ENCODE peak calls at places on chromosome 5, in nine cellular contexts. W is SK-N-SH; I is small intestine; Z is SW 1271; J is GM23248; P is RPMI7951; X is GM04504; O is left cardiac atrium; H is activated CD4-positive, alpha-beta T cell treated with anti-CD3 and anti-CD28 coated beads, Interleukin-2, amount 50 U/mL, for 1 hour. Y is an unnamed sample.
A peak's percentile ranks its signal among the peaks of the same experiment; 100 is the strongest.

GRCh38 chr5:139181835-139182452 is 16.2 kb downstream of the SIL1 start:
- DNase-seq in W (no peak), I (peak; percentile 68), Z (no peak), J (peak; percentile 65), P (peak; percentile 57), X (peak; percentile 38), O (peak; percentile 31), H (no peak), Y (no peak)

GRCh38 chr5:142537938-142538337 is 148.0 kb downstream of the FGF1 start:
- DNase-seq in W (no peak), I (no peak), Z (no peak), J (peak; percentile 71), P (peak; percentile 47), X (no peak), O (no peak), H (no peak), Y (no peak)

GRCh38 chr5:67416133-67416937 is 219.7 kb upstream of the CD180 start:
- DNase-seq in W (no peak), I (no peak), Z (no peak), J (no peak), P (peak; percentile 82), X (no peak), O (no peak), H (no peak), Y (no peak)

GRCh38 chr5:43193171-43193951 is 1.3 kb downstream of the NIM1K start:
- DNase-seq in W (peak; percentile 69), I (no peak), Z (no peak), J (peak; percentile 99), P (peak; percentile 87), X (peak; percentile 84), O (peak; percentile 29), H (no peak), Y (peak; percentile 43)

GRCh38 chr5:180026320-180026719 is 45.2 kb downstream of the RNF130 start:
- DNase-seq in W (peak; percentile 57), I (peak; percentile 23), Z (peak; percentile 47), J (peak; percentile 20), P (peak; percentile 57), X (peak; percentile 3), O (no peak), H (no peak), Y (no peak)

GRCh38 chr5:62143268-62144229 is 162.5 kb upstream of the KIF2A start:
- DNase-seq in W (peak; percentile 24), I (peak; percentile 16), Z (no peak), J (peak; percentile 60), P (peak; percentile 26), X (no peak), O (no peak), H (no peak), Y (no peak)

GRCh38 chr5:20446121-20446520 is 458.1 kb upstream of the CDH18 start:
- DNase-seq in W (no peak), I (no peak), Z (no peak), J (no peak), P (no peak), X (no peak), O (no peak), H (no peak), Y (no peak)

GRCh38 chr5:181153814-181154213 is 6.4 kb downstream of the OR2V2 start:
- DNase-seq in W (no peak), I (no peak), Z (no peak), J (no peak), P (no peak), X (no peak), O (no peak), H (no peak), Y (no peak)

GRCh38 chr5:122492675-122493074 is 180.6 kb downstream of the SNCAIP start:
- DNase-seq in W (peak; percentile 15), I (no peak), Z (no peak), J (peak; percentile 24), P (peak; percentile 22), X (no peak), O (no peak), H (no peak), Y (no peak)

GRCh38 chr5:56054651-56055050 is 59.9 kb upstream of the IL6ST start:
- DNase-seq in W (no peak), I (no peak), Z (no peak), J (peak; percentile 52), P (no peak), X (no peak), O (no peak), H (no peak), Y (no peak)

GRCh38 chr5:127758884-127759283 is 55.7 kb downstream of the CCDC192 start:
- DNase-seq in W (no peak), I (peak; percentile 95), Z (no peak), J (peak; percentile 28), P (no peak), X (no peak), O (no peak), H (no peak), Y (no peak)

GRCh38 chr5:26761040-26761439 is 277.3 kb downstream of the CDH9 start:
- DNase-seq in W (no peak), I (no peak), Z (no peak), J (no peak), P (no peak), X (no peak), O (no peak), H (no peak), Y (no peak)

GRCh38 chr5:137507150-137507549 is 8.0 kb upstream of the SPOCK1 start:
- DNase-seq in W (no peak), I (no peak), Z (no peak), J (peak; percentile 54), P (no peak), X (no peak), O (no peak), H (no peak), Y (no peak)

GRCh38 chr5:43106290-43106638 is 14.4 kb upstream of the ZNF131 start:
- DNase-seq in W (no peak), I (no peak), Z (no peak), J (no peak), P (no peak), X (no peak), O (no peak), H (no peak), Y (no peak)

GRCh38 chr5:78361226-78361993 is 993 bp downstream of the SCAMP1 start:
- DNase-seq in W (peak; percentile 48), I (peak; percentile 79), Z (no peak), J (peak; percentile 71), P (peak; percentile 52), X (no peak), O (peak; percentile 62), H (no peak), Y (peak; percentile 48)

GRCh38 chr5:55554879-55555278 is 20.1 kb upstream of the PLPP1 start:
- DNase-seq in W (no peak), I (no peak), Z (no peak), J (no peak), P (no peak), X (no peak), O (no peak), H (no peak), Y (no peak)

GRCh38 chr5:143130891-143131290 is 272.6 kb downstream of the NR3C1 start:
- DNase-seq in W (no peak), I (no peak), Z (no peak), J (no peak), P (no peak), X (no peak), O (no peak), H (no peak), Y (no peak)

GRCh38 chr5:53180971-53181370 is 71.4 kb upstream of the MOCS2 start:
- DNase-seq in W (no peak), I (no peak), Z (no peak), J (no peak), P (no peak), X (no peak), O (no peak), H (no peak), Y (no peak)

GRCh38 chr5:178067705-178068104 is 45.6 kb upstream of the N4BP3 start:
- DNase-seq in W (no peak), I (no peak), Z (no peak), J (no peak), P (no peak), X (no peak), O (no peak), H (no peak), Y (no peak)

GRCh38 chr5:135308245-135308644 is 90.8 kb downstream of the MACROH2A1 start:
- DNase-seq in W (no peak), I (no peak), Z (no peak), J (peak; percentile 65), P (peak; percentile 75), X (no peak), O (no peak), H (no peak), Y (no peak)

GRCh38 chr5:127909078-127909477 is 174.5 kb upstream of the SLC12A2 start:
- DNase-seq in W (peak; percentile 13), I (peak; percentile 53), Z (no peak), J (peak; percentile 64), P (peak; percentile 15), X (peak; percentile 11), O (no peak), H (no peak), Y (no peak)

GRCh38 chr5:1477341-1477740 is 32.1 kb upstream of the SLC6A3 start:
- DNase-seq in W (no peak), I (no peak), Z (no peak), J (no peak), P (no peak), X (no peak), O (peak; percentile 58), H (no peak), Y (peak; percentile 57)

GRCh38 chr5:133993563-133993962 is 11.2 kb downstream of the VDAC1 start:
- DNase-seq in W (no peak), I (no peak), Z (no peak), J (no peak), P (no peak), X (no peak), O (no peak), H (no peak), Y (no peak)

GRCh38 chr5:17882760-17883488 is 248.7 kb downstream of the TAF11L14 start:
- DNase-seq in W (no peak), I (no peak), Z (no peak), J (no peak), P (no peak), X (no peak), O (no peak), H (no peak), Y (no peak)

GRCh38 chr5:131694926-131695325 is 59.9 kb upstream of the RAPGEF6 start:
- DNase-seq in W (no peak), I (no peak), Z (no peak), J (no peak), P (no peak), X (no peak), O (no peak), H (no peak), Y (no peak)

GRCh38 chr5:160083501-160083900 is 35.7 kb downstream of the PWWP2A start:
- DNase-seq in W (no peak), I (no peak), Z (peak; percentile 23), J (peak; percentile 79), P (peak; percentile 55), X (no peak), O (no peak), H (no peak), Y (no peak)

GRCh38 chr5:19880859-19881436 is 107.1 kb downstream of the CDH18 start:
- DNase-seq in W (no peak), I (no peak), Z (no peak), J (no peak), P (no peak), X (no peak), O (no peak), H (no peak), Y (no peak)

GRCh38 chr5:108642170-108642906 is 105.4 kb upstream of the FER start:
- DNase-seq in W (peak; percentile 68), I (peak; percentile 69), Z (peak; percentile 37), J (peak; percentile 71), P (peak; percentile 63), X (peak; percentile 44), O (peak; percentile 43), H (peak; percentile 36), Y (peak; percentile 59)

GRCh38 chr5:104363567-104363966 is 801.0 kb upstream of the NUDT12 start:
- DNase-seq in W (no peak), I (no peak), Z (no peak), J (no peak), P (peak; percentile 24), X (no peak), O (no peak), H (no peak), Y (no peak)

GRCh38 chr5:134142806-134143205 is 28.3 kb downstream of the TCF7 start:
- DNase-seq in W (no peak), I (no peak), Z (no peak), J (no peak), P (no peak), X (no peak), O (peak; percentile 21), H (no peak), Y (no peak)

GRCh38 chr5:78328585-78329173 is 31.7 kb upstream of the SCAMP1 start:
- DNase-seq in W (no peak), I (no peak), Z (no peak), J (peak; percentile 48), P (peak; percentile 25), X (peak; percentile 13), O (no peak), H (no peak), Y (no peak)